ENCODE peak calls at places on chromosomes 1 and 21, in six cellular contexts. G, X, U, K, E and C are unnamed samples.

GRCh38 chr1:91948501-91949355 is 473 bp upstream of the BRDT start:
- DNase-seq in K (no peak), X (no peak), G (no peak), E (no peak), U (no peak), C (no peak)

GRCh38 chr1:183807549-183808168 is 2.7 kb downstream of the RGL1 start:
- DNase-seq in G (no peak), E (peak), K (no peak), X (peak), U (no peak), C (peak)

GRCh38 chr1:57696904-57697303 is 273.0 kb upstream of the DAB1 start:
- DNase-seq in X (no peak), K (no peak), U (no peak), G (no peak), E (no peak), C (no peak)

GRCh38 chr1:243851129-243851756 is 1.2 kb upstream of the AKT3 start:
- DNase-seq in E (no peak), G (no peak), K (no peak), X (no peak), U (no peak), C (peak)

GRCh38 chr1:55214903-55215193 is 316 bp downstream of the USP24 start:
- DNase-seq in X (peak), G (no peak), K (peak), U (peak), E (no peak), C (no peak)

GRCh38 chr1:51543877-51544276 is 24.8 kb upstream of the EPS15 start:
- DNase-seq in U (no peak), K (no peak), G (no peak), X (no peak), E (no peak), C (no peak)

GRCh38 chr1:114126696-114127095 is 27.0 kb downstream of the SYT6 start:
- DNase-seq in K (no peak), G (no peak), U (no peak), X (no peak), E (peak), C (no peak)

GRCh38 chr1:171313835-171314320 is at the start of gene FMO4:
- DNase-seq in G (peak), U (peak), X (peak), E (peak), K (peak), C (peak)

GRCh38 chr1:223700942-223701637 is 11.2 kb upstream of the CAPN2 start:
- DNase-seq in X (peak), U (no peak), G (peak), E (no peak), K (peak), C (peak)

GRCh38 chr1:84390231-84390630 is 8.1 kb upstream of the DNASE2B start:
- DNase-seq in X (no peak), E (no peak), K (no peak), G (no peak), U (no peak), C (no peak)

GRCh38 chr1:84386716-84387479 is 11.4 kb upstream of the DNASE2B start:
- DNase-seq in G (no peak), U (no peak), K (no peak), E (no peak), X (no peak), C (peak)

GRCh38 chr1:84385347-84385746 is 12.9 kb upstream of the DNASE2B start:
- DNase-seq in K (no peak), G (no peak), U (no peak), X (no peak), E (no peak), C (no peak)

GRCh38 chr1:84382127-84382526 is 16.2 kb upstream of the DNASE2B start:
- DNase-seq in G (no peak), U (no peak), K (no peak), E (no peak), X (no peak), C (no peak)

GRCh38 chr1:84387480-84388163 is 10.7 kb upstream of the DNASE2B start:
- DNase-seq in E (no peak), K (no peak), X (no peak), G (no peak), U (no peak), C (no peak)
- TF ChIP-seq CTCF in E (no peak), K (no peak), X (peak), G (peak), U (no peak), C (peak)

GRCh38 chr1:27960762-27961645 is 1.2 kb downstream of the XKR8 start:
- DNase-seq in U (no peak), X (no peak), E (no peak), G (no peak), K (no peak), C (peak)

GRCh38 chr1:27957655-27958054 is 2.1 kb upstream of the XKR8 start:
- DNase-seq in K (no peak), G (no peak), E (no peak), X (no peak), U (no peak), C (no peak)

GRCh38 chr1:27961646-27962221 is 2.0 kb downstream of the XKR8 start:
- DNase-seq in K (no peak), G (no peak), E (no peak), U (no peak), X (no peak), C (no peak)

GRCh38 chr1:27958513-27958912 is 1.3 kb upstream of the XKR8 start:
- DNase-seq in K (no peak), G (no peak), U (no peak), X (no peak), E (no peak), C (no peak)

GRCh38 chr1:27959792-27960603 is at the start of gene XKR8:
- DNase-seq in E (peak), X (peak), G (peak), K (peak), U (peak), C (peak)
- TF ChIP-seq CTCF in E (peak), X (peak), G (peak), K (peak), U (peak), C (peak)

DNA sequence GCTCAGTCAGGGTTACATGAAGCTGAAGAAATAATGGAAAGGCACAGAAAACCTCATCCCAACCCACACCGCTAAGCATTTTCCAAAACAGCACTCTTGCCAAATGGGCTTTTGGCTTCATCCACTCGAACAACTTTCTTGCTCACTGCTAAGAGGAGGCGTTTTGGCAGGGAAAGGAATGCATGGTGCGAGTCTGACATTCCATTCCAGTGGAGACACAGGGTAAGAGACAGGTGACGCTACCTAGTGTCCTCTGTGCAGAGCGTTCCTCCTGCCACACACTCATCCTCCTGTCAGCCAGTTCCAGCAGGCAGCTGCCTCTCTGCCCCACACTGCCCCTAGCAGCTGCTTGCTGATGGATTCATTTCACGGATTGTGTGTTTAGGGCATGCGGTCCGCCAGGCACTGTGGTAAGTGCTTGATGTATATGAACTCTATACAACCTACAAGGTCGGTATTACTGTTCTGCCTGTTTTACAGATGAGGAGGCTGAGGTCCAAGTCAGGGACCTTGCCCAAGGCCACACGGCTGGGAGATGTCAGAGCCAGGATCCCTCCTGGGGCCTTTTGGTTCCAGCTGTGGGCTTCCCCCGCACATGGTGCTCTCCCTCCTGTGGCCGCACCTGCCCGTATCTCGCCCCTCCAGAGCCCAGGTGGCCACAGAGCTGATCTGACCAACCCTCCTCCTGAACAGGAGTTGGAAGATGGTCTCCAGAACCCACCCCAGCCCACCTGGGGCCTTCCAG is 25.7 kb upstream of the BACE2 start:
- DNase-seq in U (no peak), K (no peak), E (no peak), G (peak), X (peak), C (peak)
- TF ChIP-seq CTCF in U (no peak), K (no peak), E (no peak), G (no peak), X (no peak), C (no peak)

GRCh38 chr1:178091986-178092745 is 1.7 kb upstream of the RASAL2 start:
- DNase-seq in E (no peak), U (no peak), X (no peak), K (no peak), G (no peak), C (peak)

GRCh38 chr1:178093958-178094751 is at the start of gene RASAL2:
- DNase-seq in X (peak), U (peak), G (no peak), E (peak), K (peak), C (peak)

GRCh38 chr1:178094752-178095645 is 1.1 kb downstream of the RASAL2 start:
- DNase-seq in K (no peak), U (no peak), E (no peak), X (peak), G (no peak), C (peak)

GRCh38 chr1:178096421-178096820 is 2.5 kb downstream of the RASAL2 start:
- DNase-seq in X (no peak), K (no peak), E (no peak), G (no peak), U (no peak), C (no peak)

DNA sequence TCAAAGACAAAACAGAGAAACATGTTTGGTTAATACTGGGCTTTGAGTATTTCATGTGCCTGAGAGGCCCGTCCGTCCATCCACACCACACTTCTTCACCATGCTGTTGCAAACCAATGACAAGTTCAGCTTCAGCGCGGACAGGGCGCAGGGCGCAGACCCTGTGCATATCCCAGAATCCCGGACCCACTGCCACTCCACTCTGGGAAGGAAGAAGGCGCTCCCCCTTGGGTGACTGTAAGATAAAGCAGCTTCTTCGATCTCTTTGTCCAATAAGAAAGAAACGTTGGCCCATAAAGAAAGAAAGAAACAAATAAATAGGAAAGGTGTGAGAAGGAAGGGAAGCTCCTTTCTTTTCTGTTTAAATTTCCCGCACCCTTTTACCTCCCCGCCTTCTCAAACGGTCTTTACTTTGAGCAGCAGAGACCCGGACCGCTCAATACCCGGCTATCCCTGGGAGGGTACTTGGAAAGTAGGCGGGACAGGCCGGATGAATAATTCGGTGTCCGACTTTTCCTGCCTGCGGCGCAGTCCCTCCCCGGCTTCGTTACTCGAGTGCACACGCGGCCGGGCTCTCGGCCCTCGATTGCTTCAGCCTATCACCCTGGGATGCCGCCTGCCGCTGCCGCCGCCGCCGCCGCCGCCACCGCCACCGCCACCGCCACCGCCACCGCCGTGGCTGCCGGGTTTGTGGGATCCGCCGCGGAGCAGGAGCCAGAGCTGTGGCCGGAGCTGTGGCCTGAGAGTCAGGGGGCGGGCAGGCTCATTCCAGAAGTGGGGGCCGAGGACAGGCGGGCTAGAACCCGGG is 550 bp upstream of the RASAL2 start:
- DNase-seq in G (peak), U (peak), K (peak), E (peak), X (peak), C (peak)
- TF ChIP-seq CTCF in G (no peak), U (no peak), K (peak), E (no peak), X (peak), C (no peak)